ENCODE peak calls at places on chromosome 21, in ten cellular contexts. Y, W, Q, R, P, B, Z, H, K and T are unnamed samples.

GRCh38 chr21:34953950-34954349 is 95.2 kb downstream of the RUNX1 start:
- DNase-seq in W (no peak), H (no peak), Z (no peak), R (no peak), K (no peak), B (no peak), P (no peak), Q (no peak), Y (no peak), T (no peak)

GRCh38 chr21:26916799-26917198 is 50.1 kb downstream of the ADAMTS5 start:
- DNase-seq in B (no peak), Q (no peak), Y (no peak), W (no peak), K (peak; percentile 65), H (no peak), R (no peak), Z (no peak), P (no peak), T (no peak)

GRCh38 chr21:31416465-31416864 is 72.4 kb upstream of the TIAM1 start:
- DNase-seq in H (no peak), Y (no peak), Q (peak; percentile 15), R (no peak), Z (no peak), K (no peak), B (no peak), W (no peak), P (no peak), T (no peak)

GRCh38 chr21:30033441-30033840 is 93.6 kb upstream of the GRIK1 start:
- DNase-seq in P (no peak), Q (no peak), W (no peak), B (no peak), R (no peak), Y (no peak), Z (no peak), K (no peak), H (no peak), T (no peak)

GRCh38 chr21:32884062-32884461 is 112.5 kb upstream of the PAXBP1 start:
- DNase-seq in R (no peak), P (no peak), W (no peak), Q (no peak), K (peak; percentile 59), Z (no peak), B (no peak), H (no peak), Y (no peak), T (no peak)

GRCh38 chr21:35906587-35906986 is 153.7 kb downstream of the SETD4 start:
- DNase-seq in Q (no peak), W (no peak), H (no peak), Z (no peak), K (no peak), Y (no peak), R (no peak), P (no peak), B (no peak), T (no peak)

GRCh38 chr21:29155118-29155932 is 24.9 kb downstream of the MAP3K7CL start:
- DNase-seq in P (peak; percentile 71), Q (peak; percentile 24), W (peak; percentile 5), Z (no peak), R (no peak), B (peak; percentile 63), H (no peak), K (peak; percentile 39), Y (no peak), T (peak; percentile 70)

GRCh38 chr21:30216041-30216723 is at the start of gene CLDN8:
- DNase-seq in B (no peak), Q (peak; percentile 46), R (no peak), Z (no peak), K (no peak), H (peak; percentile 25), Y (no peak), P (no peak), W (peak; percentile 35), T (no peak)

GRCh38 chr21:38380391-38381137 is 117.7 kb downstream of the ERG start:
- DNase-seq in Q (no peak), B (no peak), W (no peak), Y (no peak), Z (peak; percentile 22), R (no peak), K (peak; percentile 12), P (no peak), H (no peak), T (no peak)
- TF ChIP-seq CTCF in Q (no peak), B (no peak), W (peak; percentile 32), Y (no peak), Z (peak; percentile 31), R (no peak), K (peak; percentile 33), P (no peak), H (peak; percentile 23), T (peak; percentile 11)

GRCh38 chr21:37916795-37917142 is 512 bp upstream of the KCNJ6 start:
- DNase-seq in W (no peak), K (peak; percentile 87), H (no peak), B (no peak), Q (no peak), P (no peak), Y (no peak), Z (no peak), R (no peak), T (no peak)
- TF ChIP-seq CTCF in W (no peak), K (peak; percentile 50), H (no peak), B (no peak), Q (no peak), P (no peak), Y (no peak), Z (peak; percentile 23), R (no peak), T (no peak)

DNA sequence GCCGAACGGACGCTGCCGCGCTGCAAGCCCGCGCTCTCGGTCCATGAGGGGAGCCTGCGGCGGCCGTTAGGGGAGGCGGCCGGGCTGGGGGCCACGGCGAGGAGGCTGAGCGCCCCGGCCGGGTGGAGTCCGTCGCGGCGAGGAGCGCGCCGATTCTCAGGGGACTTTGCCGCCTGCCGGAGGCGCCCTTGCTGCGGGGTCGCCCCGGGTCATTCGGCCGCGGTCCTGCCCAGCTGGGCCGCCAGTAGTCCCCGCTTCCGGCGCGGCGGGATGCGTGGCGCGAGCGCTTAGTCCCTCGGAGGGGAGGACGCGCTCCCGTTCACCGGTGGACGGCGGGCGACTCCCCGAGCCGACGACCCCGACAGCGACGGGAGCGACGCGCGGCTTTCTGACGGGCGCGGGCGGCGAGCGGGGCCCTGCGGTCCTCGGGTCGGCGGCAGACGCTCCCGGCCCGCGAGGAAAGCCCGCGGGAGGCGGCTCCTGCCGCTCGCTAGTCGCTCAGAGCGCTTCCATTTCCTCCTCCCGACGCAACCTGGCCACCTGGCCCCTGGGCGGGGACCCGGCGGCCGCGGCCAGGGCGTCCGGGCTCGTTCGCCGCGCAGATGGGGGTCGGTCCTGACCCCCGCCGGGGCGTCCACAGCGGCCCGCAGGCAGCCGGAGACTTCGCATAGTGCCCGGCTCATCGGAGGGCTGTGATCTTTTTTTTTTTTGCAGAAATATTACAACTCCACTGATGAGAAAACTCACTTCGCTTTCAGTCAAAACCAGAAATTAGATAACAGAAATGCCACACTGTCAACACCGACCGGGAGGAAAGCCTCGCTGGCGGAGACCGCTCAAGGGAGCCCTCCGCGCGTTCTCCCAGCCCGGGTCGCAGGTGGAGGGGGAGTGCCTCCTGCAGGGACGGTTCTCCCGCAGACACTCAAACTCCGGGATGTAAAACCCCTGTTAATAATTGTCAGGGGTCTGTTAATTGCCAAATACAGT is 640 bp upstream of the ZBTB21 start:
- DNase-seq in H (peak; percentile 37), Q (peak; percentile 34), W (no peak), P (peak; percentile 88), R (peak; percentile 89), K (peak; percentile 55), Z (no peak), Y (peak; percentile 31), B (peak; percentile 28), T (no peak)
- TF ChIP-seq CTCF in H (peak; percentile 63), Q (no peak), W (no peak), P (peak; percentile 11), R (peak; percentile 6), K (no peak), Z (peak; percentile 11), Y (no peak), B (peak; percentile 7), T (no peak)

GRCh38 chr21:45818276-45818903 is 163.2 kb upstream of the COL6A1 start:
- DNase-seq in Y (no peak), Q (no peak), H (no peak), R (no peak), K (no peak), Z (peak; percentile 45), P (no peak), W (peak; percentile 14), B (no peak), T (peak; percentile 29)
- TF ChIP-seq CTCF in Y (no peak), Q (no peak), H (no peak), R (no peak), K (no peak), Z (no peak), P (no peak), W (peak; percentile 12), B (no peak), T (no peak)

GRCh38 chr21:46639489-46640386 is 4.3 kb downstream of the PRMT2 start:
- DNase-seq in H (no peak), Y (no peak), K (peak; percentile 33), P (no peak), Z (no peak), Q (no peak), B (no peak), W (no peak), R (no peak), T (no peak)
- TF ChIP-seq CTCF in H (peak; percentile 50), Y (peak; percentile 72), K (peak; percentile 48), P (peak; percentile 50), Z (peak; percentile 40), Q (peak; percentile 22), B (peak; percentile 31), W (peak; percentile 49), R (peak; percentile 44), T (peak; percentile 32)

GRCh38 chr21:37699024-37699770 is 217.1 kb downstream of the KCNJ6 start:
- DNase-seq in K (no peak), B (no peak), Y (no peak), Q (no peak), H (no peak), R (no peak), Z (no peak), P (no peak), W (no peak), T (no peak)

GRCh38 chr21:37704751-37705150 is 211.5 kb downstream of the KCNJ6 start:
- DNase-seq in H (no peak), B (no peak), K (no peak), Z (no peak), W (no peak), P (no peak), Q (no peak), R (no peak), Y (no peak), T (no peak)

GRCh38 chr21:37702241-37702640 is 214.0 kb downstream of the KCNJ6 start:
- DNase-seq in Z (no peak), H (no peak), Q (no peak), R (no peak), P (no peak), K (no peak), W (no peak), B (no peak), Y (no peak), T (no peak)

GRCh38 chr21:37696936-37697335 is 219.3 kb downstream of the KCNJ6 start:
- DNase-seq in R (no peak), B (no peak), K (no peak), H (no peak), Z (no peak), W (no peak), Y (no peak), Q (no peak), P (no peak), T (no peak)

GRCh38 chr21:37700641-37701202 is 215.5 kb downstream of the KCNJ6 start:
- DNase-seq in Z (no peak), W (peak; percentile 8), R (no peak), P (no peak), B (no peak), Y (no peak), Q (peak; percentile 61), H (no peak), K (peak; percentile 90), T (peak; percentile 36)
- TF ChIP-seq CTCF in Z (peak; percentile 82), W (peak; percentile 67), R (peak; percentile 52), P (peak; percentile 73), B (peak; percentile 53), Y (peak; percentile 25), Q (peak; percentile 45), H (peak; percentile 60), K (peak; percentile 82), T (peak; percentile 73)